ENCODE peak calls at places on chromosomes 2 and 18, in four cellular contexts. R, N, F and Z are unnamed samples. For H3K27me3, the result is how much of the 10 kb centered on the place peaks cover.

GRCh38 chr2:101820519-101820918 is 123.0 kb downstream of the MAP4K4 start:
- DNase-seq in R (peak), N (no peak), F (no peak), Z (no peak)

GRCh38 chr2:230852113-230852512 is 12.6 kb upstream of the ITM2C start:
- DNase-seq in R (no peak), N (no peak), F (no peak), Z (no peak)

GRCh38 chr2:105576440-105577241 is 168.1 kb upstream of the NCK2 start:
- DNase-seq in R (no peak), N (no peak), F (no peak), Z (peak)

GRCh38 chr18:31149351-31149750 is 13.3 kb downstream of the DSC1 start:
- DNase-seq in R (no peak), N (no peak), F (no peak), Z (no peak)

GRCh38 chr2:26745609-26746327 is 18.3 kb upstream of the SLC35F6 start:
- DNase-seq in R (peak), N (peak), F (peak), Z (peak)

GRCh38 chr2:237494066-237494465 is 7.0 kb downstream of the MLPH start:
- DNase-seq in R (no peak), N (no peak), F (no peak), Z (no peak)

GRCh38 chr2:128414351-128414750 is 95.7 kb upstream of the HS6ST1 start:
- DNase-seq in R (no peak), N (no peak), F (no peak), Z (peak)

GRCh38 chr2:86065512-86065911 is 40.2 kb downstream of the POLR1A start:
- DNase-seq in R (no peak), N (no peak), F (no peak), Z (no peak)

GRCh38 chr2:149562304-149562703 is 25.3 kb downstream of the MMADHC start:
- DNase-seq in R (peak), N (no peak), F (no peak), Z (no peak)

GRCh38 chr2:28356095-28356911 is 36.4 kb upstream of the FOSL2 start:
- DNase-seq in R (peak), N (peak), F (peak), Z (no peak)

GRCh38 chr2:10490806-10491291 is 42.7 kb upstream of the ODC1 start:
- DNase-seq in R (no peak), N (no peak), F (no peak), Z (no peak)

GRCh38 chr2:143824796-143825195 is 695.1 kb downstream of the ZEB2 start:
- DNase-seq in R (no peak), N (no peak), F (no peak), Z (no peak)

GRCh38 chr2:1838426-1838825 is 94.1 kb upstream of the PXDN start:
- DNase-seq in R (no peak), N (no peak), F (no peak), Z (no peak)

GRCh38 chr18:70337139-70337972 is 48.5 kb downstream of the SOCS6 start:
- DNase-seq in R (peak), N (no peak), F (no peak), Z (peak)

GRCh38 chr18:77749189-77749588 is 499.5 kb downstream of the GALR1 start:
- DNase-seq in R (no peak), N (no peak), F (no peak), Z (peak)

GRCh38 chr2:12008425-12009061 is 262.1 kb downstream of the LPIN1 start:
- DNase-seq in R (peak), N (no peak), F (no peak), Z (no peak)

GRCh38 chr2:219475697-219476604 is 22.7 kb upstream of the GMPPA start:
- DNase-seq in R (peak), N (peak), F (peak), Z (peak)

GRCh38 chr2:220143336-220143735 is 515.9 kb downstream of the SLC4A3 start:
- DNase-seq in R (peak), N (no peak), F (no peak), Z (no peak)

GRCh38 chr2:239343946-239344856 is 56.6 kb downstream of the HDAC4 start:
- DNase-seq in R (no peak), N (no peak), F (no peak), Z (no peak)

GRCh38 chr2:232843860-232844259 is 26.2 kb upstream of the SNORC start:
- DNase-seq in R (no peak), N (no peak), F (peak), Z (no peak)

GRCh38 chr2:191165190-191165643 is 14.4 kb upstream of the STAT4 start:
- DNase-seq in R (peak), N (no peak), F (no peak), Z (no peak)

GRCh38 chr2:138319616-138320015 is 182.0 kb upstream of the SPOPL start:
- DNase-seq in R (no peak), N (no peak), F (no peak), Z (no peak)

GRCh38 chr2:106581755-106582430 is 94.7 kb downstream of the CD8B2 start:
- DNase-seq in R (peak), N (peak), F (peak), Z (peak)

GRCh38 chr2:134722728-134723127 is 3.9 kb upstream of the TMEM163 start:
- DNase-seq in R (no peak), N (no peak), F (no peak), Z (peak)

GRCh38 chr2:170891893-170892292 is 37.2 kb upstream of the GORASP2 start:
- DNase-seq in R (no peak), N (no peak), F (no peak), Z (no peak)

GRCh38 chr2:27033253-27033852 is 588 bp downstream of the TMEM214 start:
- DNase-seq in R (no peak), N (no peak), F (no peak), Z (no peak)

GRCh38 chr2:190948671-190949070 is 65.3 kb downstream of the STAT1 start:
- DNase-seq in R (peak), N (no peak), F (no peak), Z (no peak)

GRCh38 chr2:100291152-100291970 is 30.9 kb downstream of the LONRF2 start:
- DNase-seq in R (peak), N (peak), F (no peak), Z (peak)

GRCh38 chr2:54494087-54494486 is 38.0 kb downstream of the SPTBN1 start:
- DNase-seq in R (no peak), N (no peak), F (no peak), Z (no peak)

GRCh38 chr2:54499666-54500065 is 43.5 kb downstream of the SPTBN1 start:
- DNase-seq in R (no peak), N (no peak), F (peak), Z (no peak)

GRCh38 chr2:54500404-54501147 is 44.4 kb downstream of the SPTBN1 start:
- DNase-seq in R (no peak), N (no peak), F (no peak), Z (no peak)

GRCh38 chr2:54496920-54497319 is 40.8 kb downstream of the SPTBN1 start:
- DNase-seq in R (no peak), N (no peak), F (no peak), Z (no peak)

DNA sequence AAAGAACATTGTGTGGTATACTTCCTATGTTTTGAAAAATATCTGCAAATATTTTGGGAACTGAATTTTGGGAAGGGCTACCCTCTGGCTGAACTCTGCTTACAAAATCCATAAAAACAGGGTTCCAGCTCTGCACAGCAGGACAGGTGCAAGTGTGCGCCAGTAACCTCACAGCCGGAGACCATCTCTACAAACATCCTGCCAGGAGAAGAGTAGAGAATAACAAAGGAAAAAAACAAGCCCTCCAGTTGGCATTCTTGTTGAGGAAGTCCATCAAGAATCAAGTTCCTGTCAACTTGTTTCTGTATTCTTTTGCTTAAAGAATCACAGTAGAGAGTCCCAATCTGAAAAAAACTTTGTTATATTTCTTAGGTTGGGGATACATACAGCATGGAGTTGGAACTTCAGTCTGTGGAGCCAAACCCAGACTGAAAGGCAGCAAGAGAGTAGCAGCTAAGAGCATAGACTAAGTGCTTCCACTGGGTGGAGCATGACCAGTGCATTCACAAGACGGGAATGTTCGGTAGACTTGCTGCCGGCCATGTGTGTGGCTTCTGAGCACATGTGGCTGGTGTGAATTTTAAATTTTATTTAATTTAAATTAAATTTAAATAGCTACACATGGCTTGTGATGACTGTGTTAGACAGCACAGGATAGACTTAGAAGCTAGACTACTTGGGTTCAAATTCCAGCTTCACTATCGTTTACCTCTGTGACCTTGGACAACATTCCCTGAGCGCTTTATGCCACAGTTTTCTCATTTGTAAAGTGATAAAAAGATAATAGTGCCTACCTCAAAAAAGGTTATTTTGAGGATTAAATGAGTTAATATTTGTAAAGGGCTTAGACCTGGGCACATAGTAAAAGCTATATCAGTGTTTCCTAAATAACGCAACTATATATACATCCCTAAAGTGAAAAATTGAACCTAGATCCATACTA is 41.9 kb downstream of the SPTBN1 start:
- DNase-seq in R (peak), N (no peak), F (no peak), Z (peak)
- TF ChIP-seq CTCF in R (peak), N (no peak), F (peak), Z (peak)

GRCh38 chr18:22682720-22683119 is 250.4 kb upstream of the RBBP8 start:
- DNase-seq in R (no peak), N (no peak), F (no peak), Z (no peak)
- H3K27me3 ChIP-seq in R (under half), N (under half), F (under half), Z (under half)

DNA sequence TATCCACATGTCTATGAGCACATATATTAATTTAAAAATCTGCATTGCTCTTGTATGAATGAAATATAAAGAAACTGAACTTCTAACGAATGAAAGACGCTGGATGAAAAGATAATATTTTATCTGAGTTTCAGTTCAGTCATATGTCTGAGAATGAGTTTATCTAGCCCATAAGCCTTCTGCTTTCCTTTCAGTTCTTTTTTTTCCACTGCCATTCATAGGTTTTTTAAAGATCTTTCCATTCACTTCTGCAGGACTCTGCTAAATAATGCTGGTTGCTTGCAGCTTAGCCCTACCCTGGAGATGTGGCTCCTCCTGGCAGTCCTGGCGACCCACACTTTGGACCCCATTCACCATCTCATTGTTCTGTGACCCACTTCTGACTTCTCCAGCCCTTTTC is 109.0 kb downstream of the BCL2 start:
- DNase-seq in R (no peak), N (no peak), F (no peak), Z (no peak)
- H3K27ac ChIP-seq in R (no peak), N (no peak), F (no peak), Z (no peak)

GRCh38 chr18:48410095-48410920 is 1.1 kb upstream of the ZBTB7C start:
- DNase-seq in R (peak), N (peak), F (peak), Z (peak)
- TF ChIP-seq CTCF in R (peak), N (no peak), F (no peak), Z (peak)

DNA sequence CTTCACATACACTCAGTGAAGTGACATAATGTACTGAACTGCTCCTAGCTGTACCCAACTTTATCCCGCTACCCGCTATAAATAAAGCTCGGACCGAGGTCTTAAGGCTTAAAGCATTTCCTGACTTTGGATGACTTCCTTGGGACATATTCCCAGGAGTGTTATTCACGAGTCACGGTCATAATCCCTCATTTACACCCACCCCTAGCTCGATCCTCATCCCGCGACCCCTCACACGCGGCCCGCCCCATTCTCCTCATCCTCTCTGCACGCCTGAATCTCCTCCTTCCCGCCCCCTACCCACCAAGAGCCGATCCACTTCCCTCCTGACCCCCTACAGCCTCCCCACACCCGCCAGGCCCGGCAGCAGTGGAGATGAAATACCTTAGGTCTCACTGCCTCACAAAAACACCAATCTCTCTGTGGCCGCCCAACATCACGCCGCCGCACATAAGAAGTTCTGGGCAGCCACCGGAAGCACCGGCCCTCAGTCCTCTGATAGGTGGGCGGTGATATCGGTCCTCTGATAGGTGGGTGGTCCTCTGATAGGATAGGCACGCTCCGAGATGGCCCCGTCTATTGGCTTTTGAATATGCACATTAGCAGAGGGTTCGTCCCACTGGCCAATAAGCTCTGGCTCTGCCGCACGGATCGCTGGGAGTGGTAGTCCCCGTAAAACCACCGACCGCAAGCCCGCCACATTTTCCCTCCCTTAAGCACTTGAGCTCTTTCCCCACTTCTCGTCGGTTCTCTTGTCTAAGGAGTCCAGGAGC is at the start of gene WDCP:
- DNase-seq in R (peak), N (peak), F (peak), Z (peak)
- H3K27me3 ChIP-seq in R (under half), N (under half), F (under half), Z (under half)

GRCh38 chr2:131120815-131121317 is 15.7 kb downstream of the PLEKHB2 start:
- DNase-seq in R (no peak), N (no peak), F (peak), Z (no peak)
- H3K27ac ChIP-seq in R (no peak), N (no peak), F (no peak), Z (no peak)